ENCODE peak calls at places on chromosomes 7 and 10, in six cellular contexts. O, B, Q, I, M and G are unnamed samples.
A peak's percentile ranks its signal among the peaks of the same experiment; 100 is the strongest.

GRCh38 chr7:74575083-74575803 is 82.3 kb upstream of the GTF2I start:
- DNase-seq in Q (peak; percentile 59), B (no peak), I (peak; percentile 34), O (no peak), M (peak; percentile 49), G (no peak)

GRCh38 chr10:87634311-87634710 is 25.4 kb upstream of the PAPSS2 start:
- DNase-seq in Q (no peak), O (no peak), B (no peak), M (peak; percentile 14), I (peak; percentile 56), G (no peak)

GRCh38 chr10:132064082-132064755 is 1.5 kb upstream of the JAKMIP3 start:
- DNase-seq in B (no peak), I (no peak), Q (no peak), M (no peak), O (no peak), G (no peak)

GRCh38 chr7:54541941-54542618 is at the start of gene VSTM2A:
- DNase-seq in O (peak; percentile 12), I (no peak), B (peak; percentile 85), Q (no peak), M (no peak), G (no peak)

GRCh38 chr7:129568240-129568639 is 43.3 kb upstream of the NRF1 start:
- DNase-seq in I (no peak), M (no peak), Q (no peak), O (no peak), B (no peak), G (no peak)

GRCh38 chr7:106820321-106821217 is 44.5 kb upstream of the PIK3CG start:
- DNase-seq in I (no peak), O (no peak), M (no peak), Q (no peak), B (no peak), G (no peak)

GRCh38 chr10:77943086-77943901 is 16.7 kb upstream of the DLG5 start:
- DNase-seq in B (peak; percentile 63), M (peak; percentile 75), O (no peak), Q (peak; percentile 99), I (peak; percentile 73), G (no peak)

GRCh38 chr7:22806754-22807153 is 15.9 kb downstream of the TOMM7 start:
- DNase-seq in I (no peak), B (no peak), M (no peak), O (no peak), Q (no peak), G (no peak)

GRCh38 chr7:116522247-116522646 is 2.6 kb upstream of the CAV1 start:
- DNase-seq in I (peak; percentile 84), Q (peak; percentile 88), O (no peak), M (peak; percentile 91), B (peak; percentile 66), G (no peak)

GRCh38 chr10:21626457-21627161 is 92.6 kb downstream of the MLLT10 start:
- DNase-seq in B (no peak), I (peak; percentile 40), O (no peak), Q (peak; percentile 13), M (no peak), G (no peak)

GRCh38 chr7:50321678-50322077 is 17.2 kb downstream of the IKZF1 start:
- DNase-seq in B (no peak), O (no peak), Q (no peak), I (no peak), M (no peak), G (no peak)

GRCh38 chr7:142638581-142638980 is 110.7 kb upstream of the PRSS1 start:
- DNase-seq in O (no peak), Q (no peak), M (no peak), B (no peak), I (no peak), G (no peak)

GRCh38 chr10:58642283-58642682 is 129.6 kb downstream of the BICC1 start:
- DNase-seq in Q (peak; percentile 45), B (no peak), M (peak; percentile 68), O (no peak), I (peak; percentile 50), G (no peak)

GRCh38 chr10:84270708-84271107 is 25.9 kb downstream of the RGR start:
- DNase-seq in O (no peak), Q (no peak), I (no peak), B (no peak), M (no peak), G (no peak)

GRCh38 chr10:47175181-47176080 is 124.6 kb upstream of the GDF10 start:
- DNase-seq in I (no peak), B (no peak), M (no peak), Q (no peak), O (no peak), G (no peak)

GRCh38 chr7:143392875-143393266 is 11.7 kb downstream of the ZYX start:
- DNase-seq in O (no peak), B (no peak), Q (no peak), I (no peak), M (no peak), G (no peak)

GRCh38 chr10:15796762-15797161 is 63.5 kb downstream of the MINDY3 start:
- DNase-seq in M (no peak), Q (peak; percentile 12), B (no peak), O (no peak), I (no peak), G (no peak)

GRCh38 chr10:98270026-98270740 is 2.2 kb upstream of the LOXL4 start:
- DNase-seq in I (peak; percentile 36), M (no peak), B (no peak), O (no peak), Q (no peak), G (no peak)

GRCh38 chr10:48416584-48417232 is 110.2 kb downstream of the MAPK8 start:
- DNase-seq in M (no peak), B (no peak), I (no peak), O (no peak), Q (no peak), G (no peak)

GRCh38 chr7:71828361-71828760 is 583.8 kb downstream of the CALN1 start:
- DNase-seq in B (no peak), Q (no peak), I (no peak), O (no peak), M (no peak), G (no peak)

GRCh38 chr7:7554021-7554432 is 12.7 kb upstream of the MIOS start:
- DNase-seq in Q (peak; percentile 80), O (no peak), M (peak; percentile 49), B (no peak), I (no peak), G (no peak)

GRCh38 chr7:70376561-70377031 is 755.3 kb upstream of the GALNT17 start:
- DNase-seq in M (no peak), Q (no peak), I (no peak), B (no peak), O (no peak), G (no peak)

GRCh38 chr7:143284591-143285453 is at the start of gene TMEM139:
- DNase-seq in B (peak; percentile 92), M (no peak), I (no peak), O (no peak), Q (peak; percentile 29), G (no peak)

DNA sequence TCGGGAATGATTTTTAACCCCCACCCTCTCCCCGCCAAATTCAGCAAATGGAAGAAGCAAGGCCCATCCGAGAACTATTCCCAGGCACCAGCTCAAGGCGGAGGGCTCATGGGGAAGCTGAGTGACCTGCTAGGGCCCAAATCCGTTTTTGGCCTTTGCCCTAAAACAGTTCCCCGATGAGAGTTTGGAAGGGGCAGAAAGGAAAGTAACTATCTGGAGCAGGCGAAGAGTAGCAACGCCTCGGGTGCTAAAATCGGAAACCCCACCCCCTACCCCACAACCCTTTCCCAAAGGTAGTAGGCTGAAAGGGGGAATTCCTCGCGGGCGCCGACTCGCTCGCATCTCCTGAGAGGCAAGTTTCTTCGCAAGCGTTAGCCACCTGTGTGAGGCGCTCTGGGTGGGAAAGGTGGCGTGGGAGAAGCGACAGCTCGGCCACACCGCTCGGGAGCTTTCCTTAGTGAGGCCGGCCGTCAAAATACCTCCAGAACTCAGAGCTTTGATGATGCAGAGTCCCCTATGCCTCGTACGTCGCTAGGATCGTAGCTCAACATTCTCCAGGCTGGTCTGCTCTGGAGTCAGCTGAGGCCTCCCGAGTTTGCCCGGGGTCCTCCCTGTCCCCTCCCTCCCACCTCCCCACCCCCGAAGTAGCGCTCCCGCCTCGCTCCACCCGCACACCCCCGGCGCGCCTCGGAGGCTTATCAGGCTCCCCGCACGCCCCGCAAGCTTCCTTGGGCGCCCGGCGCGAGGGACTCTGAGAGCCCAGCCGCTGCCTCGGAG is 638 bp upstream of the PRKG1 start:
- DNase-seq in Q (peak; percentile 74), M (peak; percentile 26), I (peak; percentile 31), O (peak; percentile 42), B (peak; percentile 69), G (no peak)
- TF ChIP-seq CTCF in Q (peak; percentile 61), M (no peak), I (no peak), O (no peak), B (no peak), G (no peak)

DNA sequence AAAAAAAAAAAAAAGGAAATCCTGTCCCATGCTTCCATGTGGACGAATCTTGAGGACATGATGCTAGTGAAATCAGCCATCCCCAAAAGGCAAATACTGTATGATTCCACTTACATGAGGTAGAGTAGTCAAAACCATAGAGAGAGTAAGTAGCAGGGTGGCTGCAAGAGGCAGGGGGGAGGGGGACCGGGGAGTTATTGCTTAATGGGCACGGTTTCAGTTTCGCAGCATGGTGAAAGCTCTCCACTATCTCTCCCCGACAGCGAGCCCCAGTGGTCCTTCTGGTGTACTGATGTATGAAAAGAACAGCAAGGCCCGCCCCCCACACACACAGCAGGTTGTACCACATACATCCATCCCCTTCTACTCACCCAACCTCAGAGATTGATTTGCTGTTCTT is 32.8 kb downstream of the NOD1 start:
- DNase-seq in M (peak; percentile 85), Q (no peak), I (peak; percentile 66), B (peak; percentile 74), O (peak; percentile 84), G (peak; percentile 63)
- TF ChIP-seq CTCF in M (peak; percentile 1), Q (no peak), I (peak; percentile 51), B (peak; percentile 35), O (peak; percentile 39), G (no peak)

GRCh38 chr7:101172005-101172853 is 6.9 kb upstream of the VGF start:
- DNase-seq in O (no peak), M (no peak), I (no peak), B (peak; percentile 87), Q (no peak), G (no peak)

GRCh38 chr7:101172854-101173751 is 7.0 kb downstream of the NAT16 start:
- DNase-seq in I (peak; percentile 71), B (peak; percentile 51), Q (peak; percentile 91), O (no peak), M (peak; percentile 72), G (no peak)

GRCh38 chr7:101169838-101170531 is 4.6 kb upstream of the VGF start:
- DNase-seq in O (peak; percentile 80), Q (peak; percentile 63), I (peak; percentile 60), M (peak; percentile 69), B (peak; percentile 83), G (peak; percentile 72)

GRCh38 chr7:101170617-101171441 is 5.5 kb upstream of the VGF start:
- DNase-seq in Q (no peak), B (no peak), I (no peak), M (no peak), O (no peak), G (no peak)

DNA sequence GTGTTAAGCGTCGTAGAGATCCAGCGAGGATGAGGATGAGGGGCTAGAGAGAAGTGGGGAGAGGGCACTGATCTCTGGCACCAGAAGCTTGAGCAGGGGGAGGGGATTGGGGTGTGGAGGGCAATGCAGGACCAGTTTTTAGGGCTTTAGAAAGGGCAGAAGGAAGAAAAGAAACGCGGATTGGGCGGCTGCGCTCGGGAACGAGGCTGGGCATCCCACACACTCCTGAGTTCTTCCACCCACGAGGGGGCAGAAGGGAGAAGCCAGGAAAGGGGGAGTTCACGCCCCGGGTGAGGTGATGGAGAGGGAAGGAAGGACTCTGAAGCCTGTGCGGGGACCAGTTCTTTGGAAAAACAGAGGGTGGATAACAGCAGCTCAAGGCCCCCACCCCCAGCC is 6.1 kb upstream of the VGF start:
- DNase-seq in B (no peak), M (no peak), O (no peak), I (no peak), Q (no peak), G (no peak)
- TF ChIP-seq CTCF in B (peak; percentile 25), M (peak; percentile 19), O (no peak), I (peak; percentile 23), Q (peak; percentile 34), G (no peak)

GRCh38 chr10:31186225-31187010 is 132.6 kb upstream of the ZEB1 start:
- DNase-seq in O (no peak), I (no peak), M (peak; percentile 31), Q (no peak), B (peak; percentile 77), G (no peak)
- TF ChIP-seq CTCF in O (no peak), I (no peak), M (no peak), Q (peak; percentile 17), B (peak; percentile 69), G (no peak)